ENCODE peak calls at places on chromosomes 3 and 15, in nine cellular contexts. T is OCI-LY7, P is left ventricle myocardium superior, V is activated T-cell treated with anti-CD3 and anti-CD28 coated beads for 1 hour, F is AG08395, Y is germinal center, K is cardiac muscle cell, R is IMR-90, A is NCI-H2029. B is an unnamed sample.
A peak's percentile ranks its signal among the peaks of the same experiment; 100 is the strongest.

GRCh38 chr15:63238796-63239195 is 38.6 kb upstream of the APH1B start:
- DNase-seq in T (no peak), P (no peak), V (no peak), F (peak; percentile 56), Y (no peak), K (peak; percentile 83), R (peak; percentile 78), A (no peak), B (no peak)

GRCh38 chr15:81413851-81414250 is 39.8 kb upstream of the TMC3 start:
- DNase-seq in T (no peak), P (no peak), V (no peak), F (no peak), Y (no peak), K (no peak), R (no peak), A (no peak), B (no peak)

GRCh38 chr3:161069441-161070251 is 35.5 kb downstream of the B3GALNT1 start:
- DNase-seq in T (peak; percentile 87), P (no peak), V (no peak), F (peak; percentile 71), Y (peak; percentile 69), K (peak; percentile 68), R (peak; percentile 46), A (peak; percentile 5), B (no peak)

GRCh38 chr3:27666708-27667107 is 55.4 kb downstream of the EOMES start:
- DNase-seq in T (peak; percentile 6), P (peak; percentile 78), V (no peak), F (peak; percentile 76), Y (peak; percentile 33), K (peak; percentile 92), R (peak; percentile 80), A (no peak), B (peak; percentile 77)

GRCh38 chr3:114365909-114366308 is 72.1 kb downstream of the TIGIT start:
- DNase-seq in T (no peak), P (no peak), V (no peak), F (no peak), Y (no peak), K (no peak), R (no peak), A (peak; percentile 57), B (no peak)

GRCh38 chr3:54538346-54538745 is 389.5 kb downstream of the LRTM1 start:
- DNase-seq in T (no peak), P (no peak), V (no peak), F (no peak), Y (no peak), K (no peak), R (no peak), A (no peak), B (no peak)

GRCh38 chr3:124671123-124671522 is 59.1 kb upstream of the UMPS start:
- DNase-seq in T (no peak), P (no peak), V (no peak), F (no peak), Y (no peak), K (no peak), R (no peak), A (no peak), B (no peak)

GRCh38 chr15:70262171-70262570 is 164.5 kb upstream of the TLE3 start:
- DNase-seq in T (no peak), P (no peak), V (no peak), F (no peak), Y (no peak), K (no peak), R (no peak), A (no peak), B (no peak)

GRCh38 chr15:75622505-75622904 is 3.0 kb downstream of the SNUPN start:
- DNase-seq in T (no peak), P (no peak), V (no peak), F (no peak), Y (no peak), K (no peak), R (no peak), A (no peak), B (no peak)

B was measured in ecto neural progenitor cell.